ENCODE peak calls at places on chromosome X, in four cellular contexts. Y is AG10803, P is A549, Q is Caco-2. L is an unnamed sample.

GRCh38 chrX:30865020-30865419 is 24.0 kb downstream of the TAB3 start:
- DNase-seq in Y (no peak), P (peak; percentile 26), Q (peak; percentile 43), L (no peak)

GRCh38 chrX:153456704-153457103 is 10.8 kb upstream of the TREX2 start:
- DNase-seq in Y (no peak), P (no peak), Q (no peak), L (no peak)

GRCh38 chrX:119758682-119759332 is 419 bp downstream of the SOWAHD start:
- DNase-seq in Y (no peak), P (no peak), Q (peak; percentile 52), L (no peak)

GRCh38 chrX:148938348-148938747 is 437.9 kb downstream of the AFF2 start:
- DNase-seq in Y (no peak), P (no peak), Q (no peak), L (no peak)

GRCh38 chrX:1600406-1601050 is 9.1 kb downstream of the AKAP17A start:
- DNase-seq in Y (no peak), P (no peak), Q (no peak), L (no peak)

GRCh38 chrX:19540076-19540475 is 24.8 kb upstream of the MAP3K15 start:
- DNase-seq in Y (no peak), P (no peak), Q (no peak), L (no peak)

GRCh38 chrX:138349351-138349750 is 362.2 kb downstream of the FGF13 start:
- DNase-seq in Y (no peak), P (no peak), Q (no peak), L (no peak)

GRCh38 chrX:45479835-45480422 is 279.3 kb upstream of the DIPK2B start:
- DNase-seq in Y (peak; percentile 83), P (peak; percentile 96), Q (no peak), L (peak; percentile 88)

GRCh38 chrX:151700581-151700980 is 5.3 kb downstream of the PRRG3 start:
- DNase-seq in Y (no peak), P (no peak), Q (no peak), L (no peak)

GRCh38 chrX:56766554-56767412 is 37.7 kb downstream of the NBDY start:
- DNase-seq in Y (peak; percentile 57), P (no peak), Q (no peak), L (peak; percentile 9)

GRCh38 chrX:109826954-109827708 is 94.1 kb upstream of the ACSL4 start:
- DNase-seq in Y (peak; percentile 85), P (peak; percentile 50), Q (peak; percentile 44), L (peak; percentile 80)

GRCh38 chrX:1528186-1528883 is 8.7 kb downstream of the P2RY8 start:
- DNase-seq in Y (no peak), P (no peak), Q (no peak), L (no peak)

GRCh38 chrX:25022499-25023325 is 6.9 kb upstream of the ARX start:
- DNase-seq in Y (no peak), P (no peak), Q (no peak), L (no peak)

GRCh38 chrX:36867143-36867542 is 141.0 kb upstream of the FAM47C start:
- DNase-seq in Y (peak; percentile 9), P (peak; percentile 19), Q (no peak), L (peak; percentile 9)

GRCh38 chrX:31060013-31060412 is 11.8 kb downstream of the FTHL17 start:
- DNase-seq in Y (no peak), P (no peak), Q (no peak), L (no peak)

GRCh38 chrX:139933904-139934303 is 1.1 kb upstream of the ATP11C start:
- DNase-seq in Y (no peak), P (peak; percentile 7), Q (peak; percentile 44), L (no peak)

GRCh38 chrX:18354369-18355329 is at the start of gene SCML2:
- DNase-seq in Y (peak; percentile 32), P (peak; percentile 60), Q (peak; percentile 50), L (peak; percentile 24)

GRCh38 chrX:139795196-139795595 is 87.2 kb upstream of the MCF2 start:
- DNase-seq in Y (no peak), P (no peak), Q (no peak), L (no peak)

GRCh38 chrX:43860646-43861370 is 21.4 kb downstream of the MAOB start:
- DNase-seq in Y (peak; percentile 8), P (peak; percentile 60), Q (no peak), L (no peak)

GRCh38 chrX:22538581-22538980 is 265.9 kb downstream of the CBLL2 start:
- DNase-seq in Y (no peak), P (no peak), Q (no peak), L (no peak)

GRCh38 chrX:108309144-108309543 is 129.1 kb downstream of the COL4A6 start:
- DNase-seq in Y (no peak), P (peak; percentile 92), Q (peak; percentile 38), L (peak; percentile 18)

GRCh38 chrX:82961129-82961528 is 547.0 kb upstream of the POU3F4 start:
- DNase-seq in Y (no peak), P (no peak), Q (no peak), L (no peak)

GRCh38 chrX:21374994-21375794 is 976 bp downstream of the CNKSR2 start:
- DNase-seq in Y (no peak), P (no peak), Q (no peak), L (no peak)

GRCh38 chrX:22276781-22277180 is 4.1 kb downstream of the CBLL2 start:
- DNase-seq in Y (no peak), P (no peak), Q (no peak), L (peak; percentile 4)

GRCh38 chrX:107619836-107620235 is 8.5 kb upstream of the PRPS1 start:
- DNase-seq in Y (peak; percentile 23), P (no peak), Q (peak; percentile 59), L (no peak)

GRCh38 chrX:11687157-11687556 is 21.4 kb upstream of the ARHGAP6 start:
- DNase-seq in Y (no peak), P (no peak), Q (no peak), L (no peak)

GRCh38 chrX:13763489-13763888 is 28.9 kb downstream of the OFD1 start:
- DNase-seq in Y (no peak), P (no peak), Q (no peak), L (no peak)

GRCh38 chrX:11770320-11770719 is 12.3 kb downstream of the MSL3 start:
- DNase-seq in Y (peak; percentile 55), P (peak; percentile 69), Q (no peak), L (peak; percentile 21)

GRCh38 chrX:100649550-100650356 is 5.8 kb downstream of the SRPX2 start:
- DNase-seq in Y (peak; percentile 94), P (peak; percentile 41), Q (peak; percentile 92), L (peak; percentile 82)

GRCh38 chrX:69126642-69127041 is 38.6 kb downstream of the PJA1 start:
- DNase-seq in Y (no peak), P (no peak), Q (no peak), L (no peak)

GRCh38 chrX:42710452-42710851 is 67.5 kb downstream of the PPP1R2C start:
- DNase-seq in Y (no peak), P (no peak), Q (no peak), L (no peak)

GRCh38 chrX:42720209-42720608 is 57.8 kb downstream of the PPP1R2C start:
- DNase-seq in Y (no peak), P (no peak), Q (no peak), L (no peak)

GRCh38 chrX:42715689-42716022 is 62.3 kb downstream of the PPP1R2C start:
- DNase-seq in Y (no peak), P (no peak), Q (no peak), L (no peak)

DNA sequence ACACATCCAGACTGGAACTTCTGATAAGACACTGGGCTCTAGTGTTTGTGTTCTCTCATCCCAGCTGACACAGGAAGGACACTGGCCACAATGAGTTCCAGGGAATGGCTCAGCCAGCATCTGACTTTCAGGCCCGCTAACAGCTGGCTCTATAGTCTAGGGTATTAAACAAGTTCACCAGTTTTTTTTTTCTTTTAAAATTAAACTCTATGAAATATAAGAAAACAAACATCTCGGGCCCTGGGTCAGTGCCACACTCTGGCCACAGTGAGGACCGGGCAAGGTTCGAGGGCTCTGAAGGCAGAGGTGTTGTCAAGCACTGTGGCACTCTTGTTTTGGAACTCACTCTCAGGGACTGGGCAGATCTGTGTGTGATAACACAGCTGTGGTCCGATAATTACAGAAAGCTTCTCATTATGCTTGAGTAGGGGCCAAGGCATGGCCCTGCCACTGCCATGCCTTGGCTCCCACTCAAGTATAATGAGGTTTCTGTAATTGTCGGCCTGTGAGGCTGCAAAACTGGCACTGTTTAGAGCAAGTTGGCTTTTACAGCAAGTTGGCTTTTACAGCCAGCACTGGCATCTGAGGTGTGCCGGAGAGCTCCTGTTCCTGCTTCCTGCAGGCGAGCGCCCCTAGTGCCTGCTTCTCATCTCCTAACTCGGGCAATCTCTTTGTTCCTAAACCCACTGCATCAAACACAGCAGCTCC is 62.8 kb downstream of the PPP1R2C start:
- DNase-seq in Y (no peak), P (peak; percentile 36), Q (no peak), L (no peak)
- TF ChIP-seq CTCF in Y (no peak), P (peak; percentile 15), Q (no peak), L (no peak)

GRCh38 chrX:137166591-137166990 is 132.8 kb upstream of the GPR101 start:
- DNase-seq in Y (no peak), P (no peak), Q (no peak), L (no peak)
- TF ChIP-seq CTCF in Y (no peak), P (no peak), Q (peak; percentile 37), L (no peak)

DNA sequence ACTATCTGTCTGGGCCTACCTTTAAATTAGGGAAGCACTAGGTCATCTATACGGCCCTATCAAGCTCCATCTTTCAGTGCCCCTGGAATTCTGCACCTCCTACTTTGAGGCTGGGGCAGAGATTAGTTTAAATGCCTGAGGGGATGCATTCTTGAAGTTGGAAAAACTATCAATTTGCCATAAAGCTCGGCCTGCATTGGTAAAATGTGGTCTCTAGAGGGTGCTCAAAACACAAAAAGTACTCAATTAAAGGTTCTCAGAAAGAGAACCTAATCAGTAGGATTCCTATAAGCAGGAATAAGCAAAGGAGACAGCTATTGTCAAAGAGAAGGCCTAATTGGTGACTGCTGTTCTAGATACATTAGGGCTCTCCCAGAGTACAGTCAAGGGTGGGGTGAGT is 111.7 kb downstream of the AMER1 start:
- DNase-seq in Y (peak; percentile 11), P (peak; percentile 0), Q (no peak), L (peak; percentile 13)
- TF ChIP-seq CTCF in Y (peak; percentile 50), P (no peak), Q (peak; percentile 45), L (peak; percentile 57)

GRCh38 chrX:8183281-8183680 is 12.2 kb upstream of the VCX2 start:
- DNase-seq in Y (no peak), P (no peak), Q (no peak), L (no peak)

GRCh38 chrX:8179653-8180052 is 8.6 kb upstream of the VCX2 start:
- DNase-seq in Y (no peak), P (no peak), Q (no peak), L (no peak)
- TF ChIP-seq CTCF in Y (no peak), P (no peak), Q (peak; percentile 28), L (no peak)

GRCh38 chrX:131405497-131405896 is 116.4 kb upstream of the IGSF1 start:
- DNase-seq in Y (no peak), P (no peak), Q (no peak), L (no peak)
- TF ChIP-seq CTCF in Y (no peak), P (no peak), Q (no peak), L (peak; percentile 11)

DNA sequence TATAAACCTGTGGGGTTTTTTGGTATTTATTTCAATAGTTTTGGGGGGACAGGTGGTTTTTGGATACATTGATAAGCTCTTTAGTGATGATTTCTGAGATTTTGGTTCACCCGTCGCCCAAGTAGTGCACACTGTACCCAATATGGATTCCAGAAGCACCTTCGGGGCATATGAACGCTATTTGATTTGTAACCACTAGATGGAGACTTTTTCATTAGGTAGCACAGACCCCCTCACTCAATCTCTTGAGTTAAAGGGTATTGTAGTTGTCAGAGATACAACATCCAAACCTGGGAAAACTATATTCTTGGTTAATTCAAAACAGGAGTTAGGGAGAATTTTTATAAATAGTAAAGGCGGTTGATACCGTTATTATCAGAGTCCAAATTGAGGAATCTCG is 79.8 kb downstream of the SPANXN3 start:
- DNase-seq in Y (no peak), P (peak; percentile 0), Q (no peak), L (no peak)
- TF ChIP-seq CTCF in Y (no peak), P (no peak), Q (peak; percentile 3), L (peak; percentile 16)

GRCh38 chrX:114580336-114580735 is 3.5 kb upstream of the HTR2C start:
- DNase-seq in Y (no peak), P (peak; percentile 1), Q (no peak), L (no peak)
- TF ChIP-seq CTCF in Y (no peak), P (no peak), Q (peak; percentile 16), L (no peak)

L was measured in HFFc6.